ENCODE peak calls at places on chromosome 4, in five cellular contexts. One of them, this sample, is unnamed.
A peak's percentile ranks its signal among the peaks of the same experiment; 100 is the strongest.

GRCh38 chr4:96483308-96484030 is 643.6 kb downstream of the PDHA2 start:
- DNase-seq in mesothelial cell of epicardium: no peak
- DNase-seq in osteoblast: no peak
- DNase-seq in AG09319: no peak
- DNase-seq in Panc1: no peak
- DNase-seq in this sample: no peak

GRCh38 chr4:80731436-80731835 is 299.1 kb upstream of the BMP3 start:
- DNase-seq in mesothelial cell of epicardium: no peak
- DNase-seq in osteoblast: no peak
- DNase-seq in AG09319: no peak
- DNase-seq in Panc1: no peak
- DNase-seq in this sample: no peak

GRCh38 chr4:3689576-3690551 is 76.3 kb upstream of the ADRA2C start:
- DNase-seq in mesothelial cell of epicardium: no peak
- DNase-seq in osteoblast: no peak
- DNase-seq in AG09319: no peak
- DNase-seq in Panc1: no peak
- DNase-seq in this sample: no peak

GRCh38 chr4:1049591-1049905 is 38.1 kb downstream of the FGFRL1 start:
- DNase-seq in mesothelial cell of epicardium: no peak
- DNase-seq in osteoblast: peak; percentile 68
- DNase-seq in AG09319: no peak
- DNase-seq in Panc1: no peak
- DNase-seq in this sample: no peak

GRCh38 chr4:98473046-98473445 is 185.4 kb downstream of the TSPAN5 start:
- DNase-seq in mesothelial cell of epicardium: no peak
- DNase-seq in osteoblast: peak; percentile 27
- DNase-seq in AG09319: peak; percentile 64
- DNase-seq in Panc1: no peak
- DNase-seq in this sample: no peak

GRCh38 chr4:96598465-96598864 is 758.6 kb downstream of the PDHA2 start:
- DNase-seq in mesothelial cell of epicardium: no peak
- DNase-seq in osteoblast: no peak
- DNase-seq in AG09319: no peak
- DNase-seq in Panc1: no peak
- DNase-seq in this sample: no peak

GRCh38 chr4:127730142-127730913 is at the start of gene SLC25A31:
- DNase-seq in mesothelial cell of epicardium: no peak
- DNase-seq in osteoblast: peak; percentile 65
- DNase-seq in AG09319: no peak
- DNase-seq in Panc1: no peak
- DNase-seq in this sample: no peak

GRCh38 chr4:118224239-118224829 is 128.5 kb downstream of the PRSS12 start:
- DNase-seq in mesothelial cell of epicardium: no peak
- DNase-seq in osteoblast: no peak
- DNase-seq in AG09319: peak; percentile 38
- DNase-seq in Panc1: peak; percentile 28
- DNase-seq in this sample: peak; percentile 41

GRCh38 chr4:41935652-41936021 is 408 bp downstream of the TMEM33 start:
- DNase-seq in mesothelial cell of epicardium: no peak
- DNase-seq in osteoblast: peak; percentile 68
- DNase-seq in AG09319: no peak
- DNase-seq in Panc1: no peak
- DNase-seq in this sample: no peak

GRCh38 chr4:86919824-86920223 is 15.0 kb upstream of the AFF1 start:
- DNase-seq in mesothelial cell of epicardium: no peak
- DNase-seq in osteoblast: no peak
- DNase-seq in AG09319: no peak
- DNase-seq in Panc1: no peak
- DNase-seq in this sample: peak; percentile 39

GRCh38 chr4:132071815-132072214 is 1077.3 kb upstream of the PCDH10 start:
- DNase-seq in mesothelial cell of epicardium: no peak
- DNase-seq in osteoblast: no peak
- DNase-seq in AG09319: no peak
- DNase-seq in Panc1: no peak
- DNase-seq in this sample: peak; percentile 27

GRCh38 chr4:75948822-75949444 is 8.1 kb upstream of the NAAA start:
- DNase-seq in mesothelial cell of epicardium: no peak
- DNase-seq in osteoblast: no peak
- DNase-seq in AG09319: no peak
- DNase-seq in Panc1: no peak
- DNase-seq in this sample: no peak
- TF ChIP-seq CTCF in mesothelial cell of epicardium: no peak
- TF ChIP-seq CTCF in osteoblast: no peak
- TF ChIP-seq CTCF in AG09319: no peak
- TF ChIP-seq CTCF in Panc1: no peak
- TF ChIP-seq CTCF in this sample: no peak

GRCh38 chr4:167779864-167780263 is 312.5 kb upstream of the ANXA10 start:
- DNase-seq in mesothelial cell of epicardium: no peak
- DNase-seq in osteoblast: no peak
- DNase-seq in AG09319: no peak
- DNase-seq in Panc1: no peak
- DNase-seq in this sample: no peak

GRCh38 chr4:167774646-167775045 is 317.7 kb upstream of the ANXA10 start:
- DNase-seq in mesothelial cell of epicardium: no peak
- DNase-seq in osteoblast: no peak
- DNase-seq in AG09319: no peak
- DNase-seq in Panc1: no peak
- DNase-seq in this sample: no peak

GRCh38 chr4:167775374-167775773 is 317.0 kb upstream of the ANXA10 start:
- DNase-seq in mesothelial cell of epicardium: no peak
- DNase-seq in osteoblast: no peak
- DNase-seq in AG09319: no peak
- DNase-seq in Panc1: no peak
- DNase-seq in this sample: no peak

DNA sequence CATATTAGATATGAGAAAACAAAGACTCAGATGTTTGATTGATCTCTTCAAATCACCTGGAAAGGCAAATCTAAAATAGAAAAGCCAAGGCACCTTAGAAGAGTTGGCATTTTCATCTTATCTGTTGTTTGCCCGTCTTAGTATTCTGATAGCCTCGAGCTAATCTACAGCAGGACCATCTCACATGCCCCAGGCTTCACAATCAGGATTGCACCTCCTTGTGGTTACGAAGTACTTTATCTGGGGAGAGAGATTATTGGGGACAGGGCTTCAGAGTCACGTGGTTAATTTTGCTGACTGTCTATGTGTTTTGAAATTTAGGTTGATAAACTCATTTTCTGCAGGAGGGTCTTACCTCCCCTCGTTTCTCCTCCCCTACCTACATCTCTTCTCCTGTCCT is 313.1 kb upstream of the ANXA10 start:
- DNase-seq in mesothelial cell of epicardium: no peak
- DNase-seq in osteoblast: no peak
- DNase-seq in AG09319: no peak
- DNase-seq in Panc1: no peak
- DNase-seq in this sample: no peak
- TF ChIP-seq CTCF in mesothelial cell of epicardium: no peak
- TF ChIP-seq CTCF in osteoblast: no peak
- TF ChIP-seq CTCF in AG09319: no peak
- TF ChIP-seq CTCF in Panc1: peak; percentile 25
- TF ChIP-seq CTCF in this sample: peak; percentile 35

DNA sequence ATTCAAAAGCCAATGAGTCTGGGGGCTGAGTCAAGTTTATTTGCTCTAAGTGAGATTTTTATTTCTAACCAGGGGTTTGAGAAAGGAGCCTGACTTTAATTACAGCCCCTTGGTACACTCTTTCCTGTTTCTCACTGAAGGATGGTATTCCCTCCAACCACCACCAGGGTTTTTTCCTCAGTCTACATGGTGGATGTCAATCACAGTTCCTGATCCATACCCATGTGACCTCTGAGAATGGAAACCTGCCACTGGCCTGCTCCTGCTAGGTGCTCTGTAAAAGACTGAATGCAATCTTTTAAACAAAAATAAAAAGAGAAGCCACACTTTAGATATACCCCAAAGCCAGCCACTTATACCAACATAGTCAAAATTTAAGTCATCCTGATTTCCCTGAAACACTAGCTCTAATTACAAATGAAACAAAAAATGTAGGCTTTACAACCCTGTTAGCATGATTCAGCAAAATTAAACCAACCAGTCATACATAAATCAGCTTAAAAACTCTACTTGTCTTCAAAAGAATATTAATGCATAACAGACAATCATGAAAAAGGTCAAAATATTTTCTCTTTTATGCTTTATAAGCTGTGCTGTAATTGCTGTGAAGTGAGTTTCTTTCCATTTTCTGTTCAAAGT is 112.1 kb upstream of the NWD2 start:
- DNase-seq in mesothelial cell of epicardium: no peak
- DNase-seq in osteoblast: no peak
- DNase-seq in AG09319: no peak
- DNase-seq in Panc1: no peak
- DNase-seq in this sample: no peak
- TF ChIP-seq CTCF in mesothelial cell of epicardium: peak; percentile 66
- TF ChIP-seq CTCF in osteoblast: no peak
- TF ChIP-seq CTCF in AG09319: no peak
- TF ChIP-seq CTCF in Panc1: no peak
- TF ChIP-seq CTCF in this sample: peak; percentile 17

DNA sequence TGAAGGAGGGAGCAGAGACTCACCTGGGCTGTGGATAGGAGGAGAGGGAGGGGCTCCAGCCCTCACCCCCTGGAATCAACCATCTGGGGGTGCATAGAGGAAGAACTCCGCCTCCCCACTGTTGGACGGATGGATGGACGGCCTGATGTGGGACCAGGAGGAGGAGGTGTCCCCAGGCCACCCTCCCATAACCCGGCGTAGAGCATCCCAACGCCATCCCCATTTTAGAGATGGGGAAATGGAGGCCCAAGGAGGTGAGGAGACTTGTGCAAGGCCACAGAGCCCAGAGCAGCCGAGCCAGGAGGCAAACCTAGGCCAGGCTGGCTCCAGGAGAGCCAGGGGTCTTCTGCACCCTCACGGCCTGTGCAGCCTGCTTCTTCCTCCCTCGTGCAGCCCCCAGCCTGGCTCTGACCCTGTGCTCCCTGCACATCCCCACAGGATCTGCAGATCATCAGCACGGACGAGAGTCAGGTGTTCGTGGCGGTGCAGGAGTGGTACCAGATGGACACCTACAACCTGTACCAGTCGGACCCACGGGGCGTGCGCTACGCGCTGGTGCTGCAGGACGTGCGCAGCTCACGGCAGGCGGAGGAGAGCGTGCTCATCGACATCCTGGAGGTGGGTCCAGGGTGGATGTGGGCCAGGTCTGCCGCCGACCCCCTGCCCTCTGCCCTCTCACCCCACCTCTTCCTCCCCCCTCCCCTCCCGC is 241.0 kb upstream of the PSAPL1 start:
- DNase-seq in mesothelial cell of epicardium: no peak
- DNase-seq in osteoblast: peak; percentile 30
- DNase-seq in AG09319: no peak
- DNase-seq in Panc1: no peak
- DNase-seq in this sample: no peak
- TF ChIP-seq CTCF in mesothelial cell of epicardium: no peak
- TF ChIP-seq CTCF in osteoblast: no peak
- TF ChIP-seq CTCF in AG09319: no peak
- TF ChIP-seq CTCF in Panc1: no peak
- TF ChIP-seq CTCF in this sample: no peak

GRCh38 chr4:39469429-39470077 is 10.7 kb downstream of the LIAS start:
- DNase-seq in mesothelial cell of epicardium: no peak
- DNase-seq in osteoblast: peak; percentile 90
- DNase-seq in AG09319: peak; percentile 64
- DNase-seq in Panc1: peak; percentile 64
- DNase-seq in this sample: peak; percentile 88
- TF ChIP-seq CTCF in mesothelial cell of epicardium: peak; percentile 90
- TF ChIP-seq CTCF in osteoblast: peak; percentile 98
- TF ChIP-seq CTCF in AG09319: peak; percentile 83
- TF ChIP-seq CTCF in Panc1: peak; percentile 75
- TF ChIP-seq CTCF in this sample: peak; percentile 98